ENCODE peak calls at places on chromosomes 2 and 18, in five cellular contexts. One of them, this sample, is unnamed.

GRCh38 chr2:4502230-4502843 is 799.0 kb downstream of the DCDC2C start:
- DNase-seq in H4: no peak
- DNase-seq in AG09309: no peak
- DNase-seq in EL: no peak
- DNase-seq in NCI-H1417: no peak
- DNase-seq in this sample: no peak

GRCh38 chr18:48894266-48894600 is 56.5 kb downstream of the SMAD7 start:
- DNase-seq in AG09309: no peak
- DNase-seq in NCI-H1417: no peak
- DNase-seq in H4: no peak
- DNase-seq in EL: no peak
- DNase-seq in this sample: no peak

GRCh38 chr2:136482966-136483365 is 282.4 kb upstream of the THSD7B start:
- DNase-seq in EL: no peak
- DNase-seq in H4: no peak
- DNase-seq in AG09309: no peak
- DNase-seq in NCI-H1417: no peak
- DNase-seq in this sample: no peak

GRCh38 chr18:36629836-36630235 is 199.0 kb downstream of the TPGS2 start:
- DNase-seq in EL: no peak
- DNase-seq in NCI-H1417: no peak
- DNase-seq in AG09309: no peak
- DNase-seq in H4: no peak
- DNase-seq in this sample: no peak

GRCh38 chr2:174892546-174892945 is 112.6 kb downstream of the CHN1 start:
- DNase-seq in H4: no peak
- DNase-seq in EL: no peak
- DNase-seq in NCI-H1417: no peak
- DNase-seq in AG09309: no peak
- DNase-seq in this sample: no peak

GRCh38 chr18:62863629-62864028 is 148.3 kb downstream of the PHLPP1 start:
- DNase-seq in EL: peak
- DNase-seq in H4: peak
- DNase-seq in AG09309: no peak
- DNase-seq in NCI-H1417: no peak
- DNase-seq in this sample: no peak

GRCh38 chr2:60515751-60516226 is 37.7 kb downstream of the BCL11A start:
- DNase-seq in H4: peak
- DNase-seq in NCI-H1417: no peak
- DNase-seq in AG09309: peak
- DNase-seq in EL: peak
- DNase-seq in this sample: no peak

GRCh38 chr2:169119816-169120215 is 50.5 kb downstream of the DHRS9 start:
- DNase-seq in H4: no peak
- DNase-seq in EL: no peak
- DNase-seq in AG09309: no peak
- DNase-seq in NCI-H1417: no peak
- DNase-seq in this sample: no peak

GRCh38 chr2:47699533-47700215 is 83.3 kb upstream of the MSH6 start:
- DNase-seq in EL: no peak
- DNase-seq in AG09309: no peak
- DNase-seq in H4: no peak
- DNase-seq in NCI-H1417: no peak
- DNase-seq in this sample: no peak

GRCh38 chr2:15914981-15915380 is 25.4 kb upstream of the MYCN start:
- DNase-seq in H4: no peak
- DNase-seq in EL: no peak
- DNase-seq in NCI-H1417: no peak
- DNase-seq in AG09309: no peak
- DNase-seq in this sample: no peak

GRCh38 chr2:170236639-170237037 is 58.7 kb downstream of the MYO3B start:
- DNase-seq in H4: no peak
- DNase-seq in AG09309: no peak
- DNase-seq in EL: no peak
- DNase-seq in NCI-H1417: peak
- DNase-seq in this sample: peak

GRCh38 chr2:37364351-37364750 is 19.9 kb downstream of the QPCT start:
- DNase-seq in AG09309: no peak
- DNase-seq in NCI-H1417: no peak
- DNase-seq in H4: no peak
- DNase-seq in EL: no peak
- DNase-seq in this sample: no peak

GRCh38 chr2:33023732-33024301 is 77.1 kb downstream of the LTBP1 start:
- DNase-seq in AG09309: no peak
- DNase-seq in EL: no peak
- DNase-seq in H4: no peak
- DNase-seq in NCI-H1417: no peak
- DNase-seq in this sample: no peak

GRCh38 chr2:99507964-99508818 is 18.4 kb upstream of the REV1 start:
- DNase-seq in H4: no peak
- DNase-seq in EL: no peak
- DNase-seq in NCI-H1417: peak
- DNase-seq in AG09309: no peak
- DNase-seq in this sample: no peak

GRCh38 chr2:100615471-100615870 is 52.7 kb downstream of the PDCL3 start:
- DNase-seq in H4: no peak
- DNase-seq in AG09309: no peak
- DNase-seq in EL: no peak
- DNase-seq in NCI-H1417: no peak
- DNase-seq in this sample: no peak

GRCh38 chr2:6772366-6772710 is 93.4 kb downstream of the CMPK2 start:
- DNase-seq in AG09309: no peak
- DNase-seq in NCI-H1417: peak
- DNase-seq in H4: no peak
- DNase-seq in EL: no peak
- DNase-seq in this sample: peak